ENCODE peak calls at places on chromosomes 16 and 17, in seven cellular contexts. Z is PC-9, Y is fibroblast of lung, E is GM23338, U is A673, G is neural progenitor cell, T is endothelial cell of umbilical vein. N is an unnamed sample.
A peak's percentile ranks its signal among the peaks of the same experiment; 100 is the strongest.

GRCh38 chr17:65270499-65270898 is 133.3 kb downstream of the RGS9 start:
- DNase-seq in E (no peak), Z (no peak), U (no peak), G (no peak), Y (no peak), T (no peak), N (no peak)

GRCh38 chr17:8857919-8858318 is 9.6 kb downstream of the PIK3R6 start:
- DNase-seq in T (no peak), G (no peak), U (peak; percentile 79), E (peak; percentile 46), Y (no peak), Z (no peak), N (no peak)

GRCh38 chr17:38898812-38899348 is 26.5 kb upstream of the LASP1NB start:
- DNase-seq in T (peak; percentile 41), Z (no peak), G (no peak), Y (no peak), E (no peak), U (no peak), N (no peak)

GRCh38 chr17:30323895-30324319 is 9.9 kb downstream of the TMIGD1 start:
- DNase-seq in Y (peak; percentile 53), G (no peak), E (no peak), U (peak; percentile 66), Z (no peak), T (peak; percentile 40), N (peak; percentile 35)

GRCh38 chr17:13420294-13421277 is 181.1 kb downstream of the HS3ST3A1 start:
- DNase-seq in Y (peak; percentile 95), E (no peak), T (no peak), U (no peak), G (no peak), Z (no peak), N (no peak)

GRCh38 chr17:64771980-64772844 is 110.1 kb upstream of the SMURF2 start:
- DNase-seq in E (no peak), U (no peak), Y (no peak), T (peak; percentile 13), Z (no peak), G (no peak), N (no peak)

GRCh38 chr17:30576326-30576861 is 99.2 kb downstream of the GOSR1 start:
- DNase-seq in T (peak; percentile 34), Z (no peak), Y (no peak), E (no peak), G (no peak), U (no peak), N (no peak)

GRCh38 chr16:89586853-89587252 is 11.3 kb downstream of the CPNE7 start:
- DNase-seq in Y (peak; percentile 52), U (no peak), E (no peak), T (no peak), G (no peak), Z (no peak), N (no peak)

GRCh38 chr17:78362671-78363070 is 2.8 kb upstream of the SOCS3 start:
- DNase-seq in E (peak; percentile 60), Z (no peak), Y (no peak), T (no peak), G (no peak), U (no peak), N (no peak)

GRCh38 chr16:78832100-78832499 is 732.6 kb downstream of the WWOX start:
- DNase-seq in T (no peak), U (no peak), Y (no peak), G (no peak), Z (no peak), E (no peak), N (no peak)

GRCh38 chr17:41352597-41353366 is 2.2 kb upstream of the KRT33A start:
- DNase-seq in U (no peak), G (no peak), E (peak; percentile 8), T (no peak), Y (no peak), Z (no peak), N (no peak)

GRCh38 chr17:62910277-62910676 is 55.8 kb upstream of the TANC2 start:
- DNase-seq in Y (no peak), G (peak; percentile 49), T (no peak), E (no peak), U (no peak), Z (no peak), N (no peak)

GRCh38 chr17:65261682-65262636 is 124.8 kb downstream of the RGS9 start:
- DNase-seq in G (no peak), E (no peak), Y (no peak), U (peak; percentile 49), T (peak; percentile 61), Z (no peak), N (no peak)

GRCh38 chr17:42798011-42798382 is 507 bp downstream of the COA3 start:
- DNase-seq in E (no peak), Y (no peak), T (no peak), U (no peak), Z (no peak), G (no peak), N (no peak)

GRCh38 chr17:75338335-75338734 is 49.1 kb upstream of the SLC25A19 start:
- DNase-seq in G (no peak), U (no peak), T (no peak), E (no peak), Y (no peak), Z (no peak), N (no peak)

GRCh38 chr17:55285340-55286301 is 20.9 kb downstream of the HLF start:
- DNase-seq in Z (no peak), E (no peak), Y (peak; percentile 98), T (peak; percentile 21), U (no peak), G (no peak), N (no peak)

GRCh38 chr17:56596741-56597494 is 3.4 kb downstream of the NOG start:
- DNase-seq in U (peak; percentile 37), T (no peak), Z (no peak), Y (no peak), E (peak; percentile 67), G (peak; percentile 67), N (no peak)
- TF ChIP-seq EZH2 in U (no peak), T (peak; percentile 80), Z (no peak), Y (no peak), E (peak; percentile 55), G (no peak), N (no peak)

GRCh38 chr16:10880609-10881452 is 3.8 kb downstream of the CIITA start:
- DNase-seq in Y (no peak), G (no peak), T (no peak), Z (no peak), U (no peak), E (no peak), N (no peak)

GRCh38 chr16:10877472-10877946 is 507 bp downstream of the CIITA start:
- DNase-seq in T (no peak), E (peak; percentile 38), U (no peak), G (no peak), Y (no peak), Z (no peak), N (no peak)

GRCh38 chr16:10878328-10878643 is 1.3 kb downstream of the CIITA start:
- DNase-seq in E (peak; percentile 11), Y (no peak), Z (no peak), U (no peak), T (no peak), G (no peak), N (no peak)

GRCh38 chr16:10879681-10880589 is 2.9 kb downstream of the CIITA start:
- DNase-seq in G (no peak), Z (no peak), Y (no peak), U (no peak), E (no peak), T (no peak), N (no peak)

GRCh38 chr16:10878644-10879498 is 1.9 kb downstream of the CIITA start:
- DNase-seq in T (no peak), E (peak; percentile 63), U (no peak), Z (peak; percentile 64), Y (peak; percentile 15), G (peak; percentile 24), N (no peak)
- TF ChIP-seq EZH2 in T (no peak), E (peak; percentile 45), U (peak; percentile 56), Z (no peak), Y (no peak), G (peak; percentile 77), N (no peak)

DNA sequence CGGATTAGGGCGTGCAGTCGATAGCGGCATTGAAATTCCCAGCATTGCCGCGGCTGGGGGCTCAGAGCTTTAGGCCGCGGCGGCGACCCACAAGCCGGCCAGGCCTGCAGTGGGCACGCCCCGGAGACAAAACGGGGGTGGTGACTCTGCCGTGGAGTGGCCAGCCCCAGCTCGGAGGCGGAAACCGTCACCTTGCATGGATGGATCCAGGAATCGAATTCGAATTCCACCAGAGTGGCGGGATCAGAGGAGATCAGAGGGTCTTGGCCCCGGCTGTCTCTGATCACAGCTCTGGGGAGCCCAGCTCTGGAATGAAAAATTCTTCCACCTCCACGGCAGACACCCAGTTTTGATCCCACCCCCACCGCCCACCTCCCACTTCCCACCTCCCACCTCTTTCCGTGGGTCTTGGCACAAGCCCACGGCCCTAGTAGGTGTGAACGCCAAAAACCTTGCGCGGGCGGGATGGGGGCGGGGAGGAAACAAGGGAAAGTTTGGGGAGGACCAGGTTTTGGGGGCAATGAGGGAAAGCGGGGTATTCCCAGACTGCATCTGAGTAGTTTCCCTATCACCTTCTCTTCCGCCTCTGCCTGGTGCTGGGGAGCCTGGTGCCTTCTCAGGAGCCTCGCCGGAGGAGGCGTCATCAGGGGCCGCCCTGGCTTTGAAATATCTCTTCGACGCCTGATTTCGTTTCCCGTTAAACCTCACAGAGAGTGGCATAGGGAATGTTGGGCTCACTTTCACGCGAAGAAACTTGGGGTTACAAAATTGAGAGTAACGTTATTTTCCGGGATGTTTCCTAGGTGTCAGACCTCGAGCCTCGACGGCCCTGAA is 1.4 kb upstream of the IRX3 start:
- DNase-seq in T (no peak), E (peak; percentile 30), G (peak; percentile 57), Z (peak; percentile 27), Y (no peak), U (no peak), N (no peak)
- TF ChIP-seq EZH2 in T (peak; percentile 97), E (peak; percentile 97), G (peak; percentile 84), Z (no peak), Y (no peak), U (no peak), N (no peak)

GRCh38 chr17:45243750-45244149 is 18.1 kb downstream of the SPATA32 start:
- DNase-seq in G (no peak), Y (no peak), Z (no peak), E (no peak), T (no peak), U (no peak), N (no peak)

GRCh38 chr17:45241315-45242011 is 19.8 kb downstream of the FMNL1 start:
- DNase-seq in U (no peak), Y (no peak), Z (no peak), G (peak; percentile 78), T (no peak), E (peak; percentile 64), N (no peak)

GRCh38 chr17:45242015-45242414 is 19.9 kb downstream of the SPATA32 start:
- DNase-seq in Z (no peak), G (no peak), U (no peak), E (no peak), Y (no peak), T (no peak), N (no peak)

GRCh38 chr17:45238155-45238774 is 16.6 kb downstream of the FMNL1 start:
- DNase-seq in Z (no peak), E (no peak), G (no peak), T (no peak), Y (no peak), U (no peak), N (no peak)

DNA sequence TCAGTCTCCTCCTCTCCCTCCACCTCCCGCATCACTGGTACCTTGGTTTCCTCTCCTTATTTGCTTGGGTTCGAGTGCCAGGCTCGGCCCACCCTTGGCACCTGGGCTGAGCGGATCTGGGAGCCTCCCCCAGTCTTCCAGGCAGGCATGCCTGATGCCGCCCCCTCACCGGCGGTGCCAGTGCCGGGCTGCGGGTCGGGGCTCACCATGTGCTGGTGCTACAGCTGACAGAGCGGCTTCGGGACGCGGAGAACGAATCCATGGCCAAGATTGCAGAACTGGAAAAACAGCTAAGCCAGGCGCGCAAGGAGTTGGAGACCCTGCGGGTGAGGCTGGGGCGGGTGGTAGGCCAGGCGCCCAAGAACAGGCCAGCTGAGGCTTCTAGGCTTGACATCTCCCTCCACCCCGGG is 19.2 kb downstream of the FMNL1 start:
- DNase-seq in Z (no peak), G (no peak), T (no peak), E (peak; percentile 51), Y (no peak), U (no peak), N (no peak)
- TF ChIP-seq EZH2 in Z (no peak), G (no peak), T (no peak), E (no peak), Y (no peak), U (no peak), N (no peak)